ENCODE peak calls at places on chromosomes 3 and 15, in nine cellular contexts. E, P, T, L, M, N, R, Y and W are unnamed samples.

GRCh38 chr3:116445291-116445841 is at the start of gene LSAMP:
- DNase-seq in E (peak), P (no peak), T (peak), L (no peak), M (peak), N (peak), R (no peak), Y (no peak), W (no peak)

GRCh38 chr3:139480585-139480984 is 4.3 kb upstream of the RBP2 start:
- DNase-seq in E (no peak), P (no peak), T (no peak), L (no peak), M (no peak), N (no peak), R (no peak), Y (no peak), W (no peak)

GRCh38 chr3:114336857-114337256 is 43.0 kb downstream of the TIGIT start:
- DNase-seq in E (no peak), P (no peak), T (no peak), L (no peak), M (no peak), N (no peak), R (no peak), Y (no peak), W (no peak)

GRCh38 chr15:95086543-95087252 is 855.3 kb downstream of the MCTP2 start:
- DNase-seq in E (no peak), P (peak), T (no peak), L (no peak), M (no peak), N (no peak), R (no peak), Y (peak), W (no peak)

GRCh38 chr15:40331637-40332036 is 8.1 kb downstream of the INAFM2 start:
- DNase-seq in E (no peak), P (no peak), T (no peak), L (no peak), M (no peak), N (peak), R (no peak), Y (no peak), W (no peak)

GRCh38 chr3:45143673-45144670 is 2.2 kb downstream of the CDCP1 start:
- DNase-seq in E (no peak), P (peak), T (no peak), L (peak), M (no peak), N (no peak), R (no peak), Y (no peak), W (no peak)

GRCh38 chr3:188230962-188231361 is 77.0 kb downstream of the LPP start:
- DNase-seq in E (no peak), P (peak), T (no peak), L (no peak), M (no peak), N (no peak), R (no peak), Y (peak), W (no peak)

GRCh38 chr15:66876423-66876730 is 174.3 kb downstream of the SMAD6 start:
- DNase-seq in E (no peak), P (no peak), T (no peak), L (peak), M (no peak), N (no peak), R (no peak), Y (no peak), W (no peak)

GRCh38 chr15:77036537-77037474 is 34.1 kb downstream of the TSPAN3 start:
- DNase-seq in E (no peak), P (no peak), T (no peak), L (peak), M (no peak), N (peak), R (no peak), Y (no peak), W (peak)

GRCh38 chr3:69558912-69559311 is 173.0 kb upstream of the FRMD4B start:
- DNase-seq in E (no peak), P (no peak), T (no peak), L (no peak), M (no peak), N (no peak), R (no peak), Y (peak), W (no peak)

GRCh38 chr15:41494922-41495735 is 1.5 kb downstream of the ITPKA start:
- DNase-seq in E (no peak), P (no peak), T (no peak), L (peak), M (no peak), N (no peak), R (no peak), Y (no peak), W (no peak)

GRCh38 chr3:31829826-31830426 is 151.1 kb downstream of the OSBPL10 start:
- DNase-seq in E (no peak), P (no peak), T (no peak), L (no peak), M (no peak), N (no peak), R (no peak), Y (no peak), W (no peak)

GRCh38 chr3:125054436-125055164 is 1.2 kb downstream of the HEG1 start:
- DNase-seq in E (no peak), P (peak), T (no peak), L (peak), M (no peak), N (no peak), R (no peak), Y (peak), W (no peak)

GRCh38 chr15:36506733-36507356 is 72.6 kb upstream of the CDIN1 start:
- DNase-seq in E (no peak), P (no peak), T (peak), L (no peak), M (no peak), N (no peak), R (no peak), Y (no peak), W (no peak)

GRCh38 chr3:9717563-9717962 is 13.9 kb downstream of the CPNE9 start:
- DNase-seq in E (no peak), P (no peak), T (no peak), L (no peak), M (no peak), N (no peak), R (no peak), Y (no peak), W (no peak)

GRCh38 chr3:74787008-74787407 is 172.5 kb upstream of the CNTN3 start:
- DNase-seq in E (no peak), P (peak), T (peak), L (no peak), M (no peak), N (no peak), R (no peak), Y (no peak), W (no peak)

GRCh38 chr15:41501961-41502786 is 8.5 kb downstream of the ITPKA start:
- DNase-seq in E (no peak), P (no peak), T (no peak), L (no peak), M (no peak), N (no peak), R (no peak), Y (no peak), W (no peak)

GRCh38 chr3:46098319-46098761 is 71.1 kb upstream of the XCR1 start:
- DNase-seq in E (no peak), P (peak), T (no peak), L (peak), M (no peak), N (no peak), R (peak), Y (peak), W (peak)

GRCh38 chr3:76679510-76679909 is 360.4 kb upstream of the ROBO2 start:
- DNase-seq in E (peak), P (no peak), T (no peak), L (no peak), M (peak), N (no peak), R (no peak), Y (no peak), W (no peak)